ENCODE peak calls at places on chromosome 11, in five cellular contexts. H is neural crest cell, T is suprapubic skin, O is cardiac fibroblast, Z is GM20000. B is an unnamed sample.

GRCh38 chr11:103051986-103052385 is 40.0 kb downstream of the DCUN1D5 start:
- DNase-seq in O (no peak), T (no peak), Z (no peak), H (no peak), B (no peak)

GRCh38 chr11:78838417-78838816 is 263.8 kb upstream of the NARS2 start:
- DNase-seq in O (no peak), H (no peak), T (no peak), Z (no peak), B (no peak)

GRCh38 chr11:60985501-60985900 is 14.0 kb downstream of the CD6 start:
- DNase-seq in T (no peak), Z (no peak), H (no peak), O (no peak), B (no peak)

GRCh38 chr11:27716850-27717249 is 16.6 kb upstream of the BDNF start:
- DNase-seq in O (peak), H (no peak), Z (no peak), T (no peak), B (no peak)

GRCh38 chr11:15178214-15178613 is 63.5 kb downstream of the INSC start:
- DNase-seq in T (no peak), H (no peak), O (no peak), Z (no peak), B (no peak)

GRCh38 chr11:43687120-43687791 is 6.7 kb downstream of the HSD17B12 start:
- DNase-seq in O (peak), T (no peak), Z (no peak), H (no peak), B (no peak)

GRCh38 chr11:108863528-108863927 is 198.7 kb downstream of the DDX10 start:
- DNase-seq in H (no peak), T (no peak), Z (no peak), O (no peak), B (no peak)

GRCh38 chr11:61049854-61050253 is 52.4 kb upstream of the CD5 start:
- DNase-seq in O (no peak), H (no peak), Z (no peak), T (no peak), B (no peak)

GRCh38 chr11:1876361-1877063 is 15.2 kb downstream of the PRR33 start:
- DNase-seq in O (peak), T (peak), H (peak), Z (no peak), B (no peak)

DNA sequence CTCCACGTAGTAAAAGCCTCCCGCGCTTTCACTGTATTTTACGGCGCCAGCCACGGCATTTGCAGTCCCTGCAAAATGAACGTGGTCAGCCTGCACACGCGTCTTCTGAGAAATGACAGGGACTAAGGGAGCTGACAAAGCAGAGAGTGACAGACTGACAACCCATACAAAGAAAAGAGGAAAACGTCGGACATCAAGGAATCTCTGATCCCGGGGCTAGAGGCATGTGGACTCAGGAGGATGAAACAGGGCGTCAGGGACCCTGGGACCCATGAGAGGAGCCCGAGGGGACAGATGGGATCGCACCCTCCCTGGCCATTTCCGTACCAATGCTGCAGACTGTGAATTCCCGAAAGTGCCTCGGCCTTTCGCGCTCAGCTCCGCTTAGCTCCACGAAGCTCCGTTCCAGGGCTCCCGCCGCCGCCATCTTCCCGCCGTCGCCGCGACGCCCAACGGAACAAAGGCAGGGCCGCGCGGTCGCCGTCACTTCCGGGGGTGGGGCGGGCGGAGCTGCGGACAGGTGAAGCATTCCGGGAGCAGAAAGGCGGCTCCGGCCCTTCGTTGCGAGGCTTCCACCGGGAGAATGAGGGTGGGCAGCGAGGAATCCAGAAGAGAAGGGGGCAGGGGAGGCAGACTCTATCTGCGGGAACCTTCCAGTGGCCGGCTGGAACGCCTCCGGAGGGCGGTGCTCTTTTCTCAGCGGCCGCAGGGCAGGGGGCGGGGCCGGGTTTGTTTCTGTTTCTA is at the start of gene NUP160:
- DNase-seq in H (peak), Z (peak), T (peak), O (peak), B (peak)
- TF ChIP-seq CTCF in H (peak), Z (no peak), T (no peak), O (no peak), B (no peak)

GRCh38 chr11:72753341-72754148 is 1.3 kb upstream of the ARAP1 start:
- DNase-seq in T (no peak), H (no peak), O (no peak), Z (peak), B (no peak)
- TF ChIP-seq CTCF in T (no peak), H (no peak), O (no peak), Z (no peak), B (no peak)

GRCh38 chr11:66251811-66252210 is 16.6 kb upstream of the RAB1B start:
- DNase-seq in Z (no peak), O (no peak), H (no peak), T (no peak), B (no peak)
- TF ChIP-seq CTCF in Z (no peak), O (no peak), H (no peak), T (no peak), B (no peak)

GRCh38 chr11:118641463-118642019 is 34.1 kb downstream of the PHLDB1 start:
- DNase-seq in T (no peak), H (no peak), Z (no peak), O (no peak), B (no peak)

GRCh38 chr11:118643142-118643994 is 36.0 kb downstream of the PHLDB1 start:
- DNase-seq in H (no peak), Z (no peak), O (no peak), T (no peak), B (no peak)

GRCh38 chr11:118638726-118639125 is 31.3 kb downstream of the PHLDB1 start:
- DNase-seq in H (no peak), Z (no peak), T (no peak), O (no peak), B (no peak)

GRCh38 chr11:118639899-118640298 is 32.5 kb downstream of the PHLDB1 start:
- DNase-seq in T (no peak), H (no peak), O (no peak), Z (no peak), B (no peak)

DNA sequence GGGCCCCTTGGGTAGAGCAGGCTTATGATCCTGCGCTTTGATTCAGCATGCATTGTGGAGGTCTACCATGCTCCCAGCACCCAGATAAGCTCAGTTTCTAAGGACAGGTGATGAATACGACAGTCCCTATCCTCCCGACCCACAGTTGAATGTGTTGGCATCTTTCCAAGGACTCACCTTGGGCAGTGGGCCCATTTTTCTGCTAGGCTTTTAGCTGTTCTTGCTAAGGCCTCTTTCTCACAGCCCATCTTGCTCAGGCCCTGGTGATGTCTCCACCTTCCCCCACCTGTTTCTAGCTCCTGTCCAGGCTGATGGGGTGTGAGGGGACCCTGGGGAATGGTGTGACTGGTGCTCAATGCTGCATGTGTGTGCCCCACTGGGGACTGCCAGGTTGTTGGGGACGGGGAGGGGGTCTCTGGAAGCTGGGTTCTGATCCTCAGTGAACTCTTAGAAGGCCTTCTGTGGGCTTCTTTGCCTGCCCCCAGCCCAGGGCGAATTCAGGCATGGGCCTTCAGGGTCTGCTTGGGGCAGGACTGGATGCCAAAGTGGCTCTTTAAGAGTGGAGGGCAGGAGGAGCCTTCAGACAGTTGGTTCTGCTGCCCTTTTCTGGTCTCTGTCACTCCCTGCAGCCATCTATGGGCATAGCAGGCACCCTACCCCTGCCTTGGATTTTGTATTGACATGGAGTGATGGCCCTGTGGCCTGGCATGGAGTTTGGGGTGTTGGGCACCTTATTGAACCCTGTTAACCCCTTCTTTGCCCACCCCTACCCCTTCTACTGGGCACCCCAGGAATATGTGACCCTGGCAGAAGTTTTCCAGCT is 33.1 kb downstream of the PHLDB1 start:
- DNase-seq in T (no peak), H (no peak), Z (no peak), O (no peak), B (no peak)
- TF ChIP-seq CTCF in T (no peak), H (no peak), Z (no peak), O (no peak), B (peak)

GRCh38 chr11:131036544-131036943 is 120.3 kb upstream of the SNX19 start:
- DNase-seq in O (no peak), Z (no peak), T (no peak), H (no peak), B (no peak)

GRCh38 chr11:131041331-131042040 is 125.2 kb upstream of the SNX19 start:
- DNase-seq in H (no peak), Z (no peak), T (no peak), O (peak), B (no peak)

GRCh38 chr11:131042041-131042390 is 125.7 kb upstream of the SNX19 start:
- DNase-seq in O (peak), T (no peak), Z (no peak), H (no peak), B (no peak)

GRCh38 chr11:131037873-131038272 is 121.6 kb upstream of the SNX19 start:
- DNase-seq in Z (no peak), T (no peak), H (no peak), O (no peak), B (no peak)

DNA sequence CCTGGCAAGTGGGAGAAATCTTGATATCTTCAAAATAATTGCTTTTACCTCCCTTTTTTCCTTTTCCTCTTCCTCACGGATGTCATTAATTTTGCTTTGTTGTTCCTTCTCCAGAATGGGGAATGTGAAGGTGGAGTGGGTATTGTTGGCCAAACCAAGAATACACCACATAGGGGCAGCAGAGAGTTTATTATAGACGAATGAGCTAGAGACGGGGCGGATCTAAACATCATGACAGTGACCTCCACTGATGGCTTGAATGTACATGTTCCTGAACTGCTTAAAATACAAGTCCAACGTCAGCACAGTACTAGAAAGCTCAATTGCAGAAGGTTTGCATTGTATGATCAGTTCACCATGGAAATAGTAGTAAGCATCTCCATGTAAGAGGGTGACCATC is 122.3 kb upstream of the SNX19 start:
- DNase-seq in O (peak), T (no peak), Z (peak), H (no peak), B (no peak)
- TF ChIP-seq CTCF in O (peak), T (no peak), Z (peak), H (peak), B (peak)

GRCh38 chr11:76491644-76492043 is 46.8 kb downstream of the EMSY start:
- DNase-seq in Z (no peak), H (no peak), O (no peak), T (no peak), B (no peak)
- TF ChIP-seq CTCF in Z (no peak), H (no peak), O (no peak), T (no peak), B (no peak)

GRCh38 chr11:41456288-41456687 is 3.2 kb downstream of the LRRC4C start:
- DNase-seq in T (no peak), H (no peak), O (no peak), Z (no peak), B (no peak)

GRCh38 chr11:41457216-41458014 is 2.0 kb downstream of the LRRC4C start:
- DNase-seq in Z (no peak), T (no peak), O (no peak), H (no peak), B (no peak)

GRCh38 chr11:41459602-41460405 is at the start of gene LRRC4C:
- DNase-seq in O (no peak), H (no peak), Z (no peak), T (no peak), B (no peak)

GRCh38 chr11:41461057-41461681 is 1.7 kb upstream of the LRRC4C start:
- DNase-seq in Z (peak), H (no peak), T (no peak), O (peak), B (no peak)
- TF ChIP-seq CTCF in Z (peak), H (peak), T (peak), O (peak), B (peak)

DNA sequence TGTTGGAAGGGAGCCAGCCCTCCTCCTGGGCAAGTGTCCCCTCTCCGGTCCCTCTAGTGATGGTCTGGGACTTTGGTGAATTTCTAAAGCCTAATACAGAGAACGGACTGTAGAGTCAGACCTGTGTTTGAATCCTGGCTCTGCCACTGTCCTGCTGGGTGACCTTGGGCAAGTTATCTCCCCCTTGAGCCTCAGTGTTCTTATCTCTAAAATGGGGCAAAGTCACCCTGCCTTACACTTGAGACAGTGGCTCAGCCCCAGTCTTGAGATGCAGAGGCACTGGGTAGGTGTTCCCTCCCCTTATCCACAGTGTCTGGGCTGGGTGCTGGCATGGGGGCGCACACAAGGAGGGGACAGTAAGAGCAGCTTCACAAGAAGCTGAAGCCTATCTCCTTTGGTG is 20.9 kb downstream of the DGAT2 start:
- DNase-seq in H (no peak), T (no peak), O (no peak), Z (no peak), B (no peak)
- TF ChIP-seq CTCF in H (no peak), T (no peak), O (no peak), Z (no peak), B (no peak)

GRCh38 chr11:12111482-12112149 is 1.2 kb downstream of the MICAL2 start:
- DNase-seq in O (peak), H (no peak), T (no peak), Z (no peak), B (no peak)

GRCh38 chr11:12110201-12110713 is at the start of gene MICAL2:
- DNase-seq in O (peak), H (peak), T (peak), Z (peak), B (peak)

GRCh38 chr11:12108875-12109453 is 1.4 kb upstream of the MICAL2 start:
- DNase-seq in T (no peak), H (no peak), Z (no peak), O (no peak), B (no peak)

GRCh38 chr11:12110714-12111481 is 508 bp downstream of the MICAL2 start:
- DNase-seq in O (peak), Z (peak), T (no peak), H (no peak), B (no peak)

GRCh38 chr11:12109591-12110196 is 696 bp upstream of the MICAL2 start:
- DNase-seq in H (no peak), Z (no peak), O (no peak), T (no peak), B (no peak)
- TF ChIP-seq CTCF in H (no peak), Z (no peak), O (no peak), T (no peak), B (no peak)

GRCh38 chr11:20754957-20755356 is 85.6 kb downstream of the NELL1 start:
- DNase-seq in Z (no peak), T (no peak), H (no peak), O (no peak), B (no peak)
- TF ChIP-seq CTCF in Z (peak), T (no peak), H (no peak), O (no peak), B (no peak)